ENCODE peak calls at places on chromosomes 11 and 22, in ten cellular contexts. Q is T-cell; S is suprapubic skin; E is germinal center; W is SK-N-DZ; I is WERI-Rb-1; D is hepatic stellate cell; L is amygdala; R is posterior vena cava; F is stimulated activated CD8-positive, alpha-beta memory T cell treated with anti-CD3 and anti-CD28 coated beads, Interleukin-7, amount 100 ng/mL, for 24 hours. C is an unnamed sample.

GRCh38 chr11:8056810-8057463 is 24.1 kb upstream of the TUB start:
- DNase-seq in Q (no peak), L (no peak), E (no peak), R (no peak), S (peak), F (no peak), W (no peak), I (no peak), D (peak), C (no peak)

GRCh38 chr11:40255457-40255856 is 1204.0 kb downstream of the LRRC4C start:
- DNase-seq in S (no peak), Q (no peak), F (no peak), D (no peak), E (no peak), W (no peak), R (no peak), L (no peak), I (no peak), C (no peak)

GRCh38 chr11:92224394-92225205 is at the start of gene FAT3:
- DNase-seq in D (peak), I (peak), F (no peak), E (no peak), L (peak), S (no peak), Q (no peak), R (peak), W (peak), C (peak)

GRCh38 chr22:43567691-43568308 is 156.0 kb downstream of the MPPED1 start:
- DNase-seq in D (no peak), F (no peak), L (no peak), R (no peak), E (no peak), S (no peak), W (no peak), I (no peak), Q (no peak), C (no peak)

GRCh38 chr11:1171985-1172728 is 14.4 kb downstream of the MUC5AC start:
- DNase-seq in S (no peak), I (no peak), Q (no peak), L (no peak), W (no peak), E (no peak), R (no peak), D (no peak), F (no peak), C (no peak)

GRCh38 chr11:81255905-81256304 is 1477.8 kb downstream of the FAM181B start:
- DNase-seq in Q (no peak), I (no peak), S (no peak), W (no peak), D (no peak), E (no peak), R (no peak), L (no peak), F (no peak), C (no peak)

GRCh38 chr11:28736256-28736655 is 628.1 kb downstream of the METTL15 start:
- DNase-seq in W (no peak), L (no peak), I (no peak), F (no peak), E (no peak), D (no peak), Q (no peak), R (no peak), S (no peak), C (no peak)

GRCh38 chr11:93024376-93024775 is 54.9 kb downstream of the MTNR1B start:
- DNase-seq in F (no peak), W (no peak), S (no peak), D (no peak), I (no peak), Q (no peak), L (no peak), R (no peak), E (no peak), C (no peak)

GRCh38 chr22:21837184-21837979 is 30.1 kb downstream of the MAPK1 start:
- DNase-seq in F (no peak), D (peak), R (no peak), W (no peak), Q (no peak), L (no peak), I (no peak), S (no peak), E (no peak), C (no peak)

GRCh38 chr11:76646882-76647534 is 23.5 kb downstream of the LRRC32 start:
- DNase-seq in S (no peak), F (no peak), I (no peak), Q (no peak), L (no peak), D (no peak), R (no peak), E (no peak), W (no peak), C (no peak)

GRCh38 chr11:62713343-62713742 is 5.9 kb downstream of the GNG3 start:
- DNase-seq in F (no peak), Q (no peak), S (no peak), I (no peak), D (no peak), R (no peak), E (no peak), W (no peak), L (no peak), C (no peak)

GRCh38 chr22:32339190-32340012 is 18.3 kb upstream of the RFPL3 start:
- DNase-seq in L (no peak), D (no peak), I (no peak), R (peak), Q (no peak), W (no peak), S (no peak), F (no peak), E (no peak), C (no peak)

GRCh38 chr11:10303558-10304363 is 1.1 kb upstream of the ADM start:
- DNase-seq in Q (peak), R (peak), D (peak), S (no peak), F (no peak), L (no peak), I (peak), E (peak), W (peak), C (no peak)

C was measured in glutamatergic neuron.